ENCODE peak calls at places on chromosome 21, in four cellular contexts. J, D, Z and C are unnamed samples.

GRCh38 chr21:38255718-38256117 is 1.1 kb upstream of the KCNJ15 start:
- DNase-seq in Z (no peak), J (no peak), D (no peak), C (no peak)

GRCh38 chr21:37742115-37742514 is 174.1 kb downstream of the KCNJ6 start:
- DNase-seq in Z (no peak), J (no peak), D (no peak), C (no peak)

GRCh38 chr21:39867198-39867650 is at the start of gene PCP4:
- DNase-seq in J (peak), Z (no peak), D (peak), C (peak)

GRCh38 chr21:39000496-39000895 is 182.8 kb downstream of the PSMG1 start:
- DNase-seq in Z (no peak), J (no peak), D (no peak), C (no peak)

GRCh38 chr21:38611262-38611661 is 113.0 kb upstream of the ERG start:
- DNase-seq in Z (no peak), D (no peak), J (no peak), C (no peak)

GRCh38 chr21:26106562-26106961 is 64.0 kb downstream of the APP start:
- DNase-seq in Z (no peak), J (no peak), D (no peak), C (no peak)

GRCh38 chr21:26918318-26919065 is 48.4 kb downstream of the ADAMTS5 start:
- DNase-seq in Z (no peak), J (no peak), D (no peak), C (no peak)

GRCh38 chr21:31707499-31707898 is 24.4 kb downstream of the SCAF4 start:
- DNase-seq in Z (no peak), D (no peak), J (no peak), C (no peak)

GRCh38 chr21:39182016-39182415 is 1.2 kb downstream of the PSMG1 start:
- DNase-seq in D (no peak), J (no peak), Z (no peak), C (no peak)

GRCh38 chr21:32307706-32308105 is 9.1 kb downstream of the MRAP start:
- DNase-seq in D (peak), Z (no peak), J (no peak), C (no peak)

GRCh38 chr21:34526236-34526617 is 14.2 kb upstream of the KCNE1 start:
- DNase-seq in J (no peak), Z (no peak), D (no peak), C (no peak)

GRCh38 chr21:15682182-15682895 is 47.4 kb upstream of the USP25 start:
- DNase-seq in Z (no peak), D (peak), J (no peak), C (no peak)

GRCh38 chr21:25895565-25896205 is 160.9 kb downstream of the GABPA start:
- DNase-seq in J (peak), Z (no peak), D (no peak), C (no peak)

GRCh38 chr21:22900511-22900910 is 1902.3 kb downstream of the NCAM2 start:
- DNase-seq in D (no peak), J (no peak), Z (no peak), C (no peak)

GRCh38 chr21:25733859-25734653 is 648 bp downstream of the ATP5PF start:
- DNase-seq in Z (no peak), D (peak), J (no peak), C (peak)

GRCh38 chr21:15722591-15723324 is 7.0 kb upstream of the USP25 start:
- DNase-seq in J (no peak), Z (no peak), D (no peak), C (no peak)

GRCh38 chr21:38081663-38082062 is 165.4 kb upstream of the KCNJ6 start:
- DNase-seq in J (no peak), D (no peak), Z (no peak), C (no peak)

GRCh38 chr21:33212159-33212851 is 17.4 kb upstream of the IFNAR2 start:
- DNase-seq in J (no peak), D (no peak), Z (no peak), C (no peak)

GRCh38 chr21:19981938-19982337 is 1016.3 kb upstream of the NCAM2 start:
- DNase-seq in D (no peak), J (no peak), Z (no peak), C (no peak)

GRCh38 chr21:34878501-34878900 is 170.6 kb downstream of the RUNX1 start:
- DNase-seq in J (no peak), D (peak), Z (no peak), C (no peak)

GRCh38 chr21:15775981-15776380 is 46.2 kb downstream of the USP25 start:
- DNase-seq in Z (no peak), J (no peak), D (no peak), C (no peak)

GRCh38 chr21:15815285-15815684 is 85.5 kb downstream of the USP25 start:
- DNase-seq in D (no peak), Z (no peak), J (no peak), C (no peak)

GRCh38 chr21:15839026-15839425 is 109.2 kb downstream of the USP25 start:
- DNase-seq in Z (no peak), D (no peak), J (no peak), C (no peak)

GRCh38 chr21:25552856-25553255 is 54.4 kb downstream of the MRPL39 start:
- DNase-seq in J (no peak), D (peak), Z (no peak), C (no peak)

GRCh38 chr21:43578677-43579313 is 80.5 kb downstream of the HSF2BP start:
- DNase-seq in Z (no peak), D (no peak), J (no peak), C (no peak)

GRCh38 chr21:44416193-44416592 is 39.1 kb upstream of the LRRC3 start:
- DNase-seq in D (no peak), Z (no peak), J (no peak), C (no peak)

GRCh38 chr21:34279883-34280282 is 83.9 kb upstream of the KCNE2 start:
- DNase-seq in J (no peak), D (no peak), Z (no peak), C (no peak)

GRCh38 chr21:14850394-14850793 is 214.4 kb downstream of the NRIP1 start:
- DNase-seq in Z (no peak), D (no peak), J (no peak), C (no peak)

GRCh38 chr21:17512245-17513213 is at the start of gene CXADR:
- DNase-seq in J (peak), Z (no peak), D (peak), C (peak)

GRCh38 chr21:33478182-33478581 is 1.6 kb downstream of the TMEM50B start:
- DNase-seq in J (no peak), D (no peak), Z (no peak), C (no peak)

GRCh38 chr21:26965567-26966359 is 1.1 kb downstream of the ADAMTS5 start:
- DNase-seq in D (no peak), Z (no peak), J (no peak), C (peak)

GRCh38 chr21:32611471-32611997 is 643 bp downstream of the CFAP298 start:
- DNase-seq in D (no peak), Z (no peak), J (peak), C (peak)

GRCh38 chr21:33158654-33159053 is 71.1 kb upstream of the IFNAR2 start:
- DNase-seq in D (no peak), J (no peak), Z (no peak), C (no peak)

GRCh38 chr21:25518491-25518911 is 88.8 kb downstream of the MRPL39 start:
- DNase-seq in Z (no peak), D (no peak), J (no peak), C (no peak)

GRCh38 chr21:33367309-33367973 is 35.8 kb upstream of the IFNGR2 start:
- DNase-seq in J (no peak), Z (no peak), D (no peak), C (no peak)

GRCh38 chr21:26072891-26073615 is 97.5 kb downstream of the APP start:
- DNase-seq in J (no peak), D (no peak), Z (no peak), C (no peak)

GRCh38 chr21:39125752-39126485 is 57.3 kb downstream of the PSMG1 start:
- DNase-seq in Z (no peak), D (peak), J (no peak), C (peak)

GRCh38 chr21:26845066-26845749 is at the start of gene ADAMTS1:
- DNase-seq in D (peak), Z (no peak), J (no peak), C (peak)

GRCh38 chr21:32698971-32699693 is 28.7 kb downstream of the SYNJ1 start:
- DNase-seq in D (no peak), Z (no peak), J (no peak), C (no peak)

GRCh38 chr21:33980276-33980916 is 64.8 kb upstream of the ATP5PO start:
- DNase-seq in J (no peak), D (peak), Z (no peak), C (no peak)

GRCh38 chr21:45931397-45931969 is 50.1 kb upstream of the COL6A1 start:
- DNase-seq in D (no peak), Z (no peak), J (no peak), C (no peak)

GRCh38 chr21:45929477-45929876 is 52.1 kb upstream of the COL6A1 start:
- DNase-seq in J (no peak), D (no peak), Z (no peak), C (no peak)

GRCh38 chr21:45927851-45928850 is 53.4 kb upstream of the COL6A1 start:
- DNase-seq in D (no peak), J (no peak), Z (no peak), C (no peak)

GRCh38 chr21:45930792-45931191 is 50.8 kb upstream of the COL6A1 start:
- DNase-seq in D (no peak), J (no peak), Z (no peak), C (no peak)

GRCh38 chr21:45930231-45930760 is 51.3 kb upstream of the COL6A1 start:
- DNase-seq in J (no peak), Z (no peak), D (no peak), C (no peak)
- TF ChIP-seq TARDBP in J (no peak), Z (no peak), D (no peak), C (no peak)

DNA sequence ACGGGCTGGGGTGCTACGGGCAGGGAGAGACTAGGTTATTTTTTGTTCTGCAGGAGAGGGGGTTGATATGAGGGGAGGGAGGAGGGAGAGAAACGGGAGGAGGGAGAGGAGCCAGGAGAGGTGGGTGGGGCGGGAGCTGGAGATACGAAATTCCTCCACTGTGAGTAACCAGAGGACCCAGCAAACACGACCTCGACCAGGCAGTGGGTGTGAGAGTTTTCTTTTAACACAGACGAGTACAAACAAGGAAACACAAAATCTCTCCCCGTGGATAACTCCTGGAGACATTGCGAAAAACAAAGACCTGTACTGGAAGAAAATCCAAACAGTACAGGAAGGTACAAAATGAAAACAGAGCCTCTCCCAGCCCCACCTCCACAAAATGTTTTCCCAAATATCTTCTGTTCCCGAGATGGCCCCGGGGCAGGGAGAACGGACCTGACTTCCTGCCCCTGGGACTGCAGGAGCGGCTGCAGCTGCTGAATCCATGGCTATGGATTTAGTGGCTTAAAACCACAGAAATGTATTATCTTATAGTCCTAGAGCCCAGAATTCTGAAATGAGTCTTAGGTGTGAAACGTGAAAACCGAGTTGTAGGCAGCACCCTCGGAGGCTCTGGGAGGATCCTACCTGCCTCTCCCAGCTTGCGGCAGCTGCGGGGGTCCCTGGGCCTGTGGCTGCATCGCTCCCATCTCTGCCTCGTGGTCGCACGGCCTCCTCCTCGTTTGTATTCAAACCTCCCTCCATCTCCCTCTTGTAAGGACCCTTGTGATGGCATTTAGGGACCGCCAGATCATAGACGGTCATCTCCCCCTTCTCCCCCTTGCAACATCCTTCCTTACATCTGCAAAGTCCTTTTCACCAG is 82.2 kb downstream of the RIPK4 start:
- DNase-seq in D (peak), J (no peak), Z (no peak), C (no peak)
- TF ChIP-seq TARDBP in D (no peak), J (no peak), Z (no peak), C (no peak)

GRCh38 chr21:45490049-45490731 is 52.0 kb downstream of the SLC19A1 start:
- DNase-seq in D (no peak), Z (no peak), J (no peak), C (no peak)

GRCh38 chr21:45487891-45488600 is 54.2 kb downstream of the SLC19A1 start:
- DNase-seq in D (no peak), Z (no peak), J (no peak), C (no peak)

GRCh38 chr21:45487161-45487806 is 55.0 kb downstream of the SLC19A1 start:
- DNase-seq in Z (no peak), J (no peak), D (no peak), C (no peak)

GRCh38 chr21:45489480-45489982 is 52.7 kb downstream of the SLC19A1 start:
- DNase-seq in Z (no peak), D (no peak), J (peak), C (no peak)

GRCh38 chr21:45488839-45489479 is 53.3 kb downstream of the SLC19A1 start:
- DNase-seq in D (no peak), Z (no peak), J (no peak), C (peak)
- TF ChIP-seq TARDBP in D (no peak), Z (no peak), J (no peak), C (no peak)

DNA sequence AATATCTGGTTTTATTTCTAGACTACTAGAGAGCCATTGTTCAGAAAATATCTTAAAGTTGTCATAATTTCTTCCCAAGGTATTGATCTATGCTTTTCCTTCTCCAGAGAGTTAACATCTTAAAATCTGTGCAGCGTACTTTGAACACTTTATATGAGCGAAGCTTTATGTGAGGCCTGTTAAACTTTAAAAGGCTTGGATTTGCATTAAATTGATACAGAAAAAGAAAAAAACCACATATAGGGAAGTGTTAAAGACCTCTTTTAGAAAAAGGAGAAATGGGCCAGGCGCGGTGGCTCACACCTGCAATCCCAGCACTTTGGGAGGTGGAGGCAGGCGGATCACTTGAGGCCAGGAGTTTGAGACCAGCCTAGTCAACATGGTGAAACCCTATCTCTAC is 59.2 kb upstream of the MORC3 start:
- DNase-seq in D (no peak), Z (no peak), J (no peak), C (no peak)
- TF ChIP-seq TARDBP in D (no peak), Z (no peak), J (no peak), C (no peak)

DNA sequence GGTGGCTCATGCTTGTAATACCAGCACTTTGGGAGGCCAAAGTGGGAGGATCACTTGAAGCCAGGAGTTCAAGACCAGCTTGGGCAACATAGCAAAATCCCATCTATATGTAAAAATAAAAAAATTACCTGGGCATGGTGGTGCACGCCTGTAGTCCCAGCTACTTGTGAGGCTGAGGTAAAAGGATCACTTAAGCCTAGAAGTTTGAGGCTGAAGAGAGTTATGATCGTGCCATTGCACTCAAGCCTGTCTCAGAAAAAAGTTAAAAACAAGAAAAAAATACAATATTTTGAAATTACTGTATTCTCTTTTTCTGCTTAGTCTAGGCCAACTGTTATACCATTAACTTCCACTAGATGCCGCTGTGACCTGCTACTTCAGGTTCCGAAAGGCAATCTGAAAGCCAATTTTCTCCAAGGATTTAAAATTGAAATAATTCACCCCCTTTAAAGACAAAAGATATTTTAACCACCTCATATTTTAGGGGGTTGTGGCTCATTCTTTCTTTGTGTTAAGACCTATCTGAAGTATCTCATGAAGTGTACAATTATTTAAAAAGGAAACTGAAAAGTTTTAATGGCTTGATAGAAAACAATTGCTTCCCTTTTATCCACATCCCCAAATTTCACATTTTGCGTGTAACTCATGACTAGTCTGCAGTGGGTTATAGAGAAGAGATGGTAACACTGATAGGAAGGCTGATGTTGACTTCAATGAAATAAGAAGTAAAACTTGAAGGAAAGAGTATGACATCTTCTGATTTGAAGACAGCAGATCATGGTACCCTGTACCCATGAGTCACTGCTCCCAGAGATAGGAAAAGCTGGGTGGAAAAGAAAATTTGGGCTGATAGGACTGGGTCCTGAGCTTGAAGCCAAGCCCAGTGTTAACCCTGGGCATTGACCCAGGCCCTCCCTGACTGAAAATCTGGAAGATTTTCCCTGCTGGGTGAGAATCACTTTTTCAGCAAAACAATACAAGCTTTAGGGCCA is 24.4 kb upstream of the CLDN14 start:
- DNase-seq in D (peak), J (peak), Z (no peak), C (peak)
- TF ChIP-seq TARDBP in D (no peak), J (no peak), Z (no peak), C (no peak)